ENCODE peak calls at places on chromosome 1, in nine cellular contexts. One of them, this sample, is unnamed.

GRCh38 chr1:184806296-184806721 is 51.7 kb upstream of the EDEM3 start:
- DNase-seq in omental fat pad: no peak
- DNase-seq in iris pigment epithelial cell: no peak
- DNase-seq in AG08396: no peak
- DNase-seq in AG09309: no peak
- DNase-seq in GM04504: no peak
- DNase-seq in activated CD4-positive, alpha-beta T cell treated with anti-CD3 and anti-CD28 coated beads, Interleukin-2, amount 10 ng/mL, durations not matched to agents 7 days and 5 days: no peak
- DNase-seq in activated gamma-delta T cell treated with Interleukin-2 at 50 U/mL for 16 hours: no peak
- DNase-seq in NCI-H1092: no peak
- DNase-seq in this sample: no peak

GRCh38 chr1:1397839-1398523 is 1.2 kb downstream of the CCNL2 start:
- DNase-seq in AG09309: no peak
- DNase-seq in omental fat pad: no peak
- DNase-seq in activated gamma-delta T cell treated with Interleukin-2 at 50 U/mL for 16 hours: no peak
- DNase-seq in AG08396: no peak
- DNase-seq in activated CD4-positive, alpha-beta T cell treated with anti-CD3 and anti-CD28 coated beads, Interleukin-2, amount 10 ng/mL, durations not matched to agents 7 days and 5 days: no peak
- DNase-seq in GM04504: no peak
- DNase-seq in NCI-H1092: no peak
- DNase-seq in iris pigment epithelial cell: peak
- DNase-seq in this sample: no peak

GRCh38 chr1:78045850-78046778 is at the start of gene GIPC2:
- DNase-seq in AG09309: no peak
- DNase-seq in iris pigment epithelial cell: peak
- DNase-seq in NCI-H1092: no peak
- DNase-seq in omental fat pad: no peak
- DNase-seq in AG08396: peak
- DNase-seq in activated gamma-delta T cell treated with Interleukin-2 at 50 U/mL for 16 hours: peak
- DNase-seq in GM04504: no peak
- DNase-seq in activated CD4-positive, alpha-beta T cell treated with anti-CD3 and anti-CD28 coated beads, Interleukin-2, amount 10 ng/mL, durations not matched to agents 7 days and 5 days: peak
- DNase-seq in this sample: peak

GRCh38 chr1:63322944-63323865 is 838 bp downstream of the FOXD3 start:
- DNase-seq in AG09309: no peak
- DNase-seq in omental fat pad: no peak
- DNase-seq in NCI-H1092: peak
- DNase-seq in activated CD4-positive, alpha-beta T cell treated with anti-CD3 and anti-CD28 coated beads, Interleukin-2, amount 10 ng/mL, durations not matched to agents 7 days and 5 days: peak
- DNase-seq in iris pigment epithelial cell: no peak
- DNase-seq in activated gamma-delta T cell treated with Interleukin-2 at 50 U/mL for 16 hours: peak
- DNase-seq in GM04504: no peak
- DNase-seq in AG08396: peak
- DNase-seq in this sample: peak

GRCh38 chr1:159803946-159804695 is 2.0 kb downstream of the FCRL6 start:
- DNase-seq in AG09309: no peak
- DNase-seq in GM04504: no peak
- DNase-seq in NCI-H1092: no peak
- DNase-seq in iris pigment epithelial cell: no peak
- DNase-seq in activated gamma-delta T cell treated with Interleukin-2 at 50 U/mL for 16 hours: no peak
- DNase-seq in AG08396: no peak
- DNase-seq in omental fat pad: no peak
- DNase-seq in activated CD4-positive, alpha-beta T cell treated with anti-CD3 and anti-CD28 coated beads, Interleukin-2, amount 10 ng/mL, durations not matched to agents 7 days and 5 days: no peak
- DNase-seq in this sample: no peak

GRCh38 chr1:214846971-214847810 is 235.3 kb upstream of the KCNK2 start:
- DNase-seq in activated CD4-positive, alpha-beta T cell treated with anti-CD3 and anti-CD28 coated beads, Interleukin-2, amount 10 ng/mL, durations not matched to agents 7 days and 5 days: no peak
- DNase-seq in AG08396: no peak
- DNase-seq in activated gamma-delta T cell treated with Interleukin-2 at 50 U/mL for 16 hours: no peak
- DNase-seq in NCI-H1092: no peak
- DNase-seq in AG09309: no peak
- DNase-seq in GM04504: no peak
- DNase-seq in iris pigment epithelial cell: no peak
- DNase-seq in omental fat pad: no peak
- DNase-seq in this sample: no peak

GRCh38 chr1:206719169-206719839 is 34.6 kb downstream of the MAPKAPK2 start:
- DNase-seq in NCI-H1092: no peak
- DNase-seq in activated CD4-positive, alpha-beta T cell treated with anti-CD3 and anti-CD28 coated beads, Interleukin-2, amount 10 ng/mL, durations not matched to agents 7 days and 5 days: no peak
- DNase-seq in activated gamma-delta T cell treated with Interleukin-2 at 50 U/mL for 16 hours: no peak
- DNase-seq in GM04504: no peak
- DNase-seq in AG08396: no peak
- DNase-seq in AG09309: no peak
- DNase-seq in iris pigment epithelial cell: no peak
- DNase-seq in omental fat pad: no peak
- DNase-seq in this sample: no peak

GRCh38 chr1:101183388-101183699 is 53.5 kb upstream of the S1PR1 start:
- DNase-seq in activated CD4-positive, alpha-beta T cell treated with anti-CD3 and anti-CD28 coated beads, Interleukin-2, amount 10 ng/mL, durations not matched to agents 7 days and 5 days: no peak
- DNase-seq in iris pigment epithelial cell: peak
- DNase-seq in activated gamma-delta T cell treated with Interleukin-2 at 50 U/mL for 16 hours: no peak
- DNase-seq in GM04504: no peak
- DNase-seq in NCI-H1092: no peak
- DNase-seq in AG08396: no peak
- DNase-seq in omental fat pad: no peak
- DNase-seq in AG09309: no peak
- DNase-seq in this sample: no peak